ENCODE peak calls at places on chromosomes 6 and 20, in ten cellular contexts. W is neural progenitor cell, V is HCT116, H is cardiac muscle cell, T is psoas muscle, G is fibroblast of lung, Q is adrenal gland, C is Peyer's patch, F is lower lobe of right lung, J is SK-N-SH. A is an unnamed sample.
A peak's percentile ranks its signal among the peaks of the same experiment; 100 is the strongest.

GRCh38 chr6:53635322-53635721 is 30.2 kb downstream of the KLHL31 start:
- DNase-seq in W (no peak), V (no peak), H (peak; percentile 3), T (no peak), G (no peak), Q (no peak), C (no peak), F (no peak), J (no peak), A (no peak)

GRCh38 chr20:50987493-50988210 is 29.0 kb downstream of the MOCS3 start:
- DNase-seq in W (peak; percentile 88), V (peak; percentile 92), H (peak; percentile 94), T (no peak), G (peak; percentile 89), Q (peak; percentile 77), C (peak; percentile 82), F (no peak), J (peak; percentile 79), A (peak; percentile 18)

GRCh38 chr20:21681219-21681931 is 24.1 kb upstream of the PAX1 start:
- DNase-seq in W (no peak), V (no peak), H (no peak), T (peak; percentile 78), G (no peak), Q (no peak), C (no peak), F (no peak), J (no peak), A (no peak)

GRCh38 chr6:119256392-119256791 is 93.2 kb downstream of the MAN1A1 start:
- DNase-seq in W (no peak), V (no peak), H (no peak), T (no peak), G (no peak), Q (no peak), C (no peak), F (no peak), J (no peak), A (no peak)

GRCh38 chr6:142893088-142893487 is 51.9 kb downstream of the HIVEP2 start:
- DNase-seq in W (no peak), V (no peak), H (peak; percentile 56), T (no peak), G (peak; percentile 61), Q (no peak), C (no peak), F (no peak), J (peak; percentile 3), A (no peak)

GRCh38 chr6:35733633-35734032 is 3.2 kb upstream of the ARMC12 start:
- DNase-seq in W (no peak), V (no peak), H (no peak), T (peak; percentile 29), G (no peak), Q (no peak), C (no peak), F (no peak), J (no peak), A (no peak)

GRCh38 chr6:135703621-135704020 is 147.9 kb upstream of the PDE7B start:
- DNase-seq in W (no peak), V (no peak), H (peak; percentile 43), T (no peak), G (no peak), Q (no peak), C (no peak), F (no peak), J (no peak), A (no peak)

GRCh38 chr6:4664117-4664626 is 112.0 kb upstream of the CDYL start:
- DNase-seq in W (no peak), V (no peak), H (peak; percentile 93), T (peak; percentile 94), G (peak; percentile 91), Q (peak; percentile 10), C (peak; percentile 58), F (no peak), J (no peak), A (peak; percentile 74)

GRCh38 chr20:43844778-43845614 is 69.7 kb upstream of the TOX2 start:
- DNase-seq in W (no peak), V (peak; percentile 74), H (peak; percentile 91), T (no peak), G (peak; percentile 96), Q (peak; percentile 93), C (no peak), F (no peak), J (no peak), A (no peak)

GRCh38 chr6:87756858-87757257 is 54.8 kb upstream of the AKIRIN2 start:
- DNase-seq in W (no peak), V (no peak), H (peak; percentile 87), T (no peak), G (peak; percentile 68), Q (no peak), C (peak; percentile 72), F (peak; percentile 53), J (no peak), A (no peak)

GRCh38 chr6:36944650-36945049 is 9.9 kb upstream of the PI16 start:
- DNase-seq in W (no peak), V (no peak), H (no peak), T (no peak), G (no peak), Q (peak; percentile 80), C (peak; percentile 21), F (no peak), J (no peak), A (no peak)

GRCh38 chr6:157401734-157402338 is 20.8 kb downstream of the ZDHHC14 start:
- DNase-seq in W (no peak), V (no peak), H (no peak), T (no peak), G (no peak), Q (no peak), C (no peak), F (no peak), J (no peak), A (no peak)

GRCh38 chr6:99613705-99614429 is 7.2 kb downstream of the PRDM13 start:
- DNase-seq in W (peak; percentile 75), V (no peak), H (no peak), T (peak; percentile 53), G (no peak), Q (no peak), C (no peak), F (peak; percentile 46), J (peak; percentile 60), A (no peak)

GRCh38 chr20:22568872-22569344 is 15.5 kb downstream of the FOXA2 start:
- DNase-seq in W (peak; percentile 67), V (no peak), H (no peak), T (no peak), G (no peak), Q (no peak), C (no peak), F (peak; percentile 51), J (no peak), A (no peak)

GRCh38 chr6:46655803-46656202 is 3.0 kb downstream of the SLC25A27 start:
- DNase-seq in W (peak; percentile 74), V (peak; percentile 24), H (peak; percentile 8), T (no peak), G (no peak), Q (no peak), C (no peak), F (no peak), J (peak; percentile 34), A (no peak)

GRCh38 chr20:46940616-46941015 is 46.0 kb downstream of the EYA2 start:
- DNase-seq in W (no peak), V (no peak), H (no peak), T (no peak), G (no peak), Q (no peak), C (no peak), F (no peak), J (no peak), A (no peak)

GRCh38 chr20:51712501-51713212 is 55.5 kb downstream of the ATP9A start:
- DNase-seq in W (peak; percentile 67), V (peak; percentile 15), H (peak; percentile 57), T (no peak), G (peak; percentile 51), Q (peak; percentile 51), C (peak; percentile 43), F (no peak), J (peak; percentile 35), A (no peak)

GRCh38 chr6:138105880-138106664 is 1.1 kb downstream of the PERP start:
- DNase-seq in W (peak; percentile 84), V (no peak), H (no peak), T (no peak), G (peak; percentile 14), Q (no peak), C (no peak), F (no peak), J (no peak), A (no peak)

GRCh38 chr6:138105446-138105845 is 1.8 kb downstream of the PERP start:
- DNase-seq in W (peak; percentile 26), V (no peak), H (no peak), T (no peak), G (no peak), Q (no peak), C (peak; percentile 54), F (no peak), J (no peak), A (no peak)

GRCh38 chr6:138107752-138108592 is 753 bp upstream of the PERP start:
- DNase-seq in W (peak; percentile 34), V (peak; percentile 57), H (no peak), T (no peak), G (no peak), Q (peak; percentile 51), C (peak; percentile 91), F (no peak), J (peak; percentile 20), A (peak; percentile 14)

GRCh38 chr6:138106665-138107077 is 548 bp downstream of the PERP start:
- DNase-seq in W (no peak), V (no peak), H (no peak), T (no peak), G (peak; percentile 17), Q (no peak), C (no peak), F (no peak), J (no peak), A (no peak)

GRCh38 chr6:138107078-138107751 is at the start of gene PERP:
- DNase-seq in W (peak; percentile 79), V (peak; percentile 57), H (peak; percentile 38), T (peak; percentile 76), G (peak; percentile 32), Q (peak; percentile 87), C (peak; percentile 91), F (peak; percentile 85), J (peak; percentile 42), A (peak; percentile 73)
- TF ChIP-seq CTCF in W (no peak), V (no peak), H (no peak), T (no peak), G (no peak), Q (no peak), C (no peak), F (no peak), J (no peak), A (peak; percentile 18)

GRCh38 chr6:122020588-122021271 is 378.7 kb upstream of the HSF2 start:
- DNase-seq in W (no peak), V (no peak), H (no peak), T (no peak), G (no peak), Q (no peak), C (no peak), F (no peak), J (no peak), A (no peak)
- H3K4me3 ChIP-seq in W (no peak overlapping the region), V (no peak overlapping the region), H (no peak overlapping the region), T (no peak overlapping the region), G (no peak overlapping the region), Q (no peak overlapping the region), C (no peak overlapping the region), F (no peak overlapping the region), J (no peak overlapping the region), A (no peak overlapping the region)

GRCh38 chr20:63897978-63898561 is 3.1 kb downstream of the DNAJC5 start:
- DNase-seq in W (no peak), V (no peak), H (no peak), T (no peak), G (no peak), Q (no peak), C (no peak), F (no peak), J (no peak), A (no peak)
- H3K27ac ChIP-seq in W (no peak overlapping the region), V (no peak overlapping the region), H (no peak overlapping the region), T (no peak overlapping the region), G (no peak overlapping the region), Q (no peak overlapping the region), C (no peak overlapping the region), F (no peak overlapping the region), J (no peak overlapping the region), A (peak overlapping the region; percentile 88)

GRCh38 chr6:124669713-124670480 is 292.3 kb upstream of the RNF217 start:
- DNase-seq in W (no peak), V (no peak), H (no peak), T (no peak), G (no peak), Q (no peak), C (no peak), F (no peak), J (no peak), A (no peak)
- TF ChIP-seq CTCF in W (no peak), V (no peak), H (no peak), T (no peak), G (no peak), Q (no peak), C (no peak), F (no peak), J (no peak), A (no peak)

A was measured in heart right ventricle.